ENCODE peak calls at places on chromosome 2, in nine cellular contexts. F is activated CD4-positive, CD25-positive, alpha-beta regulatory T cell treated with anti-CD3 and anti-CD28 coated beads, Interleukin-2, amount 50 U/mL, for 72 hours; Y is hypothalamus; B is activated T-cell treated with anti-CD3 and anti-CD28 coated beads, Interleukin-2, amount 50 U/mL, for 48 hours; C is left cardiac atrium; T is NT2/D1; D is HCT116; U is naive thymus-derived CD4-positive, alpha-beta T cell; P is left lung. E is an unnamed sample.

GRCh38 chr2:229230215-229230614 is 40.9 kb downstream of the PID1 start:
- DNase-seq in T (no peak), F (no peak), Y (no peak), D (no peak), P (no peak), C (no peak), B (no peak), U (no peak), E (no peak)

GRCh38 chr2:40103163-40103562 is 324.1 kb upstream of the THUMPD2 start:
- DNase-seq in C (no peak), T (no peak), B (no peak), P (no peak), Y (no peak), D (no peak), U (no peak), F (no peak), E (no peak)

GRCh38 chr2:218547978-218548377 is 20.2 kb downstream of the USP37 start:
- DNase-seq in Y (no peak), P (no peak), U (no peak), C (no peak), D (no peak), F (no peak), T (no peak), B (no peak), E (no peak)

GRCh38 chr2:86661333-86661732 is 37.7 kb upstream of the RNF103 start:
- DNase-seq in B (no peak), Y (no peak), T (no peak), F (no peak), P (no peak), U (peak; percentile 9), C (no peak), D (peak; percentile 4), E (no peak)

GRCh38 chr2:136378712-136379595 is 261.0 kb upstream of the CXCR4 start:
- DNase-seq in F (peak; percentile 62), T (peak; percentile 60), C (peak; percentile 45), B (peak; percentile 82), U (peak; percentile 81), Y (peak; percentile 66), P (no peak), D (peak; percentile 39), E (no peak)

GRCh38 chr2:56185101-56185581 is 1.4 kb downstream of the CCDC85A start:
- DNase-seq in P (peak; percentile 80), Y (peak; percentile 32), C (peak; percentile 52), U (no peak), F (no peak), D (no peak), T (no peak), B (peak; percentile 16), E (no peak)

GRCh38 chr2:10764101-10764785 is 42.8 kb downstream of the ATP6V1C2 start:
- DNase-seq in T (no peak), F (no peak), U (no peak), Y (no peak), B (no peak), C (no peak), P (peak; percentile 53), D (no peak), E (no peak)

GRCh38 chr2:15040429-15041084 is 408.0 kb downstream of the LRATD1 start:
- DNase-seq in T (no peak), D (no peak), C (no peak), F (no peak), Y (no peak), B (no peak), P (no peak), U (no peak), E (no peak)

GRCh38 chr2:64562148-64562784 is 38.1 kb downstream of the AFTPH start:
- DNase-seq in P (no peak), F (no peak), U (peak; percentile 63), C (no peak), T (no peak), B (no peak), Y (no peak), D (peak; percentile 10), E (no peak)

GRCh38 chr2:53787255-53787910 is 539 bp downstream of the ERLEC1 start:
- DNase-seq in B (no peak), D (no peak), Y (peak; percentile 61), C (no peak), P (no peak), T (no peak), F (no peak), U (no peak), E (no peak)

GRCh38 chr2:134206029-134206428 is 47.8 kb upstream of the MGAT5 start:
- DNase-seq in P (no peak), Y (no peak), D (no peak), B (no peak), F (no peak), U (no peak), C (no peak), T (peak; percentile 48), E (no peak)

GRCh38 chr2:105593221-105593967 is 151.3 kb upstream of the NCK2 start:
- DNase-seq in D (no peak), B (no peak), U (no peak), F (no peak), P (no peak), T (no peak), Y (no peak), C (no peak), E (no peak)

GRCh38 chr2:138846216-138846821 is 66.1 kb upstream of the NXPH2 start:
- DNase-seq in D (peak; percentile 21), F (no peak), B (no peak), T (no peak), C (no peak), U (peak; percentile 1), Y (no peak), P (no peak), E (no peak)